ENCODE peak calls at places on chromosomes 2 and 18, in seven cellular contexts. P, W, G, N, A, F and H are unnamed samples.

GRCh38 chr2:10349725-10350124 is 47.0 kb downstream of the HPCAL1 start:
- DNase-seq in W (no peak), G (no peak), F (no peak), P (no peak), N (no peak), A (no peak), H (no peak)

GRCh38 chr2:30310955-30311354 is 79.6 kb downstream of the LBH start:
- DNase-seq in W (no peak), P (no peak), N (no peak), F (no peak), G (no peak), A (no peak), H (no peak)

GRCh38 chr2:71471276-71471675 is 17.9 kb downstream of the DYSF start:
- DNase-seq in F (peak), W (no peak), G (no peak), N (no peak), P (peak), A (no peak), H (no peak)

GRCh38 chr2:3344897-3345296 is 32.7 kb downstream of the EIPR1 start:
- DNase-seq in W (no peak), F (no peak), G (no peak), A (no peak), N (no peak), P (peak), H (no peak)

GRCh38 chr2:38178142-38178541 is 102.2 kb upstream of the CYP1B1 start:
- DNase-seq in W (no peak), G (peak), A (no peak), P (peak), F (no peak), N (peak), H (no peak)

GRCh38 chr18:33802955-33803354 is 224.9 kb downstream of the ASXL3 start:
- DNase-seq in W (no peak), G (no peak), P (no peak), F (no peak), N (no peak), A (no peak), H (peak)

GRCh38 chr18:3704556-3705162 is 254.7 kb downstream of the TGIF1 start:
- DNase-seq in G (no peak), F (no peak), N (no peak), A (no peak), W (no peak), P (no peak), H (no peak)

GRCh38 chr2:18900691-18901113 is 311.3 kb upstream of the NT5C1B start:
- DNase-seq in G (peak), W (no peak), N (peak), A (no peak), P (no peak), F (no peak), H (no peak)

GRCh38 chr18:26656944-26657536 is 108.7 kb upstream of the KCTD1 start:
- DNase-seq in N (peak), W (peak), P (peak), A (no peak), G (peak), F (peak), H (peak)

GRCh38 chr2:204771693-204772092 is 226.4 kb downstream of the PARD3B start:
- DNase-seq in N (no peak), F (no peak), P (no peak), A (no peak), W (no peak), G (no peak), H (no peak)

GRCh38 chr2:173075056-173075780 is 428 bp upstream of the MAP3K20 start:
- DNase-seq in A (no peak), W (no peak), G (no peak), P (no peak), F (no peak), N (no peak), H (no peak)

GRCh38 chr2:152347076-152347475 is 12.1 kb downstream of the FMNL2 start:
- DNase-seq in F (no peak), P (peak), N (no peak), G (no peak), A (no peak), W (no peak), H (peak)

GRCh38 chr18:27952741-27953140 is 224.2 kb downstream of the CDH2 start:
- DNase-seq in W (no peak), P (no peak), A (no peak), G (no peak), F (no peak), N (no peak), H (no peak)

GRCh38 chr2:61732787-61733186 is 121.1 kb downstream of the FAM161A start:
- DNase-seq in G (no peak), A (no peak), N (no peak), W (no peak), P (no peak), F (no peak), H (no peak)

GRCh38 chr2:61727746-61728145 is 126.1 kb downstream of the FAM161A start:
- DNase-seq in G (no peak), P (peak), N (no peak), A (no peak), F (no peak), W (no peak), H (no peak)

GRCh38 chr2:61736982-61737381 is 116.9 kb downstream of the FAM161A start:
- DNase-seq in G (no peak), W (no peak), F (no peak), A (no peak), N (no peak), P (no peak), H (no peak)

GRCh38 chr2:61733563-61733962 is 120.3 kb downstream of the FAM161A start:
- DNase-seq in F (no peak), G (no peak), P (peak), N (no peak), W (no peak), A (no peak), H (no peak)
- TF ChIP-seq CTCF in F (no peak), G (no peak), P (no peak), N (no peak), W (no peak), A (no peak), H (no peak)

DNA sequence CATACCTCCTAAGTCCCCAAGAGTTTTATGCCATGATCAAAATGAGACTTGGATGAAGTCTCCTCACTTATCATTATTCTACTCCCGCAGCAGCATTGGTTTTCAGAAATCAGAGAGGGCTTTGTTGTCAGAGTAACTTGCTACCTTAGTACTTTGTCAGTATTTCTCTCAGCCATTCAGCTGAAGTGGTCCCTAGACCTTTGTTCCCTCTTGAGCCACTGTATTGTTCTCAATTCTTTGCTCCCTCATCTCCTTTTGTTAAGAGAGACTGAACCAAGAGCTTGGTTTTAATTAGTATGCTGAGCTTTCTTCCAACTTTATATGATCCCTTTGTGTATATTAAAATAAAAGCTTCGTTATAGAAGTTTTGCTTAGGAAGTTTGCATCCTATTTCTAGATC is 133.4 kb downstream of the DOCK10 start:
- DNase-seq in G (no peak), F (no peak), N (no peak), W (no peak), P (no peak), A (no peak), H (no peak)
- H3K27ac ChIP-seq in G (no peak), F (no peak), N (no peak), W (peak), P (no peak), A (no peak), H (no peak)

DNA sequence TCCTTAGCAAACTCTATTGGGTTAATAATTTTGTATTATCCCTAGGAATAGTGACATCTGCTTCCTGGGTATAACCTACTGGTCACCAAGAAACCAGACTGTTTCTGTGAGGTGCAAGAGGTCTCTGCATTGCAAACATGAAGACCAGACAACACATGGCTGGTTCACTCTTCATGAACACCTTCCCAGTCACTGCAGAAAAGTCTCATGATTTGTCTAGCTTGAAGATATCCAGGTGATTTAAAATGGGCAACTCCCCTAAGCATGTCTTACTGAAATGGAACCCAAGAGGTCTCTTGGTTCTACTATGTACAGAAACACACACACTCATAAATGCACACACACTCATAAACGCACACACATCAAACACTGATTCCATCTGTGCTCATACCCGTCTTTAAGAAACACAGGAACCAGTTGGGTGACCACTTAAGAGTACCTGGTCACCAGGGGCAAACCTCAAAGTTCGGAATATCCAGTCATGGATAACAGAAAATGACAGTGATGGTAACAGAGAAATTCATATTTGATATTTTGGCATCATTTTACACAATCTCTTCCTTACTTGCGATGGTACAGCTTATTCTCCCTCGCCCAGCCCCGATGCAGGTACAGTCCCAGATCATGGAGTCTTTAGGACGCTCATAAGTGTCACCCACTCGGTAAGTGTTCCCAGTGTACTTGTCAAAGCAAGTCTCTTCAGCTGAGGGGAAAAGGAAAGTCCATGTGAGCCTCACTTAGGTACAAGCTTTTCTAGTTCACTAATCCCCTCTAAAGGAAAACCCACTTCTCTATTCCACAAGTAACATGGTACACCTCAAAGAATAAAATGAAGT is 2.9 kb downstream of the FN1 start:
- DNase-seq in N (no peak), W (no peak), F (no peak), P (peak), G (no peak), A (no peak), H (no peak)
- H3K4me3 ChIP-seq in N (no peak), W (no peak), F (peak), P (peak), G (no peak), A (no peak), H (peak)

DNA sequence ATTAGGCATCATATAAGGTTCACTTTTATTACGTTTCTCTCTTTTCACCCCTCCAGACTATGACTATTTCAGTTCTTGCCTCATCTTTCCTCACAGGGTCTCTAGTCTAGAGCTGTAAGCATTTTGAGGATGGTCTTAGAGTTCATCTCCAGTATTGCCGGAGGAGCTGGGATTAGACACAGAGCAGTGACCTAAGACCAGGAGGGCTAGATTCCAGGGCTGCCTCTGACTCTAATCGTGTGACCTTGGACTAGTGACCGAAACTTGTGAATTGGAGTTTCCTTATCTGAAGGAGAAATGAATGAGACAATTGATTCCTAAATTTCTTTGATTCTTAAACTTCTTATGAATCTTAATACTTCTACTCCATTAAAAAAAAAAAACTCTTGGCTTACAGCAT is 195.4 kb upstream of the APCDD1 start:
- DNase-seq in P (no peak), A (no peak), G (no peak), W (no peak), N (no peak), F (no peak), H (no peak)
- TF ChIP-seq CTCF in P (no peak), A (no peak), G (no peak), W (no peak), N (no peak), F (no peak), H (no peak)

GRCh38 chr18:74544898-74545297 is 10.6 kb downstream of the CNDP1 start:
- DNase-seq in P (no peak), F (no peak), W (no peak), N (no peak), A (no peak), G (no peak), H (no peak)

GRCh38 chr18:74541703-74542555 is 7.6 kb downstream of the CNDP1 start:
- DNase-seq in F (no peak), P (no peak), G (no peak), A (no peak), W (peak), N (no peak), H (peak)

GRCh38 chr18:74546751-74547530 is 12.6 kb downstream of the CNDP1 start:
- DNase-seq in W (no peak), P (no peak), A (no peak), N (peak), F (no peak), G (no peak), H (no peak)

GRCh38 chr18:74549591-74550104 is 15.3 kb downstream of the CNDP1 start:
- DNase-seq in G (no peak), W (no peak), N (no peak), P (no peak), F (no peak), A (no peak), H (no peak)

GRCh38 chr18:74546007-74546406 is 11.7 kb downstream of the CNDP1 start:
- DNase-seq in G (no peak), A (no peak), W (no peak), F (no peak), N (no peak), P (no peak), H (no peak)
- H3K27ac ChIP-seq in G (peak), A (no peak), W (no peak), F (no peak), N (peak), P (no peak), H (peak)